ENCODE peak calls at places on chromosomes 6 and 20, in eight cellular contexts. J is GM23248, H is HCT116, W is PC-9, Q is MM.1S, G is OCI-LY7, I is hepatocyte, A is neural progenitor cell. D is an unnamed sample. For H3K79me2, the result is how much of the 10 kb centered on the place peaks cover.

GRCh38 chr6:6712979-6713514 is 124.5 kb downstream of the LY86 start:
- DNase-seq in J (peak), H (no peak), W (no peak), Q (no peak), G (no peak), I (no peak), A (no peak), D (no peak)

GRCh38 chr6:9612489-9612888 is 802.4 kb downstream of the TFAP2A start:
- DNase-seq in J (peak), H (no peak), W (no peak), Q (no peak), G (no peak), I (no peak), A (no peak), D (no peak)

GRCh38 chr20:19079536-19080299 is 132.7 kb upstream of the SLC24A3 start:
- DNase-seq in J (peak), H (no peak), W (no peak), Q (no peak), G (no peak), I (no peak), A (no peak), D (no peak)

GRCh38 chr6:96967957-96968871 is 43.7 kb downstream of the KLHL32 start:
- DNase-seq in J (no peak), H (no peak), W (no peak), Q (no peak), G (no peak), I (no peak), A (no peak), D (no peak)

GRCh38 chr6:170026272-170027110 is 264.4 kb downstream of the DLL1 start:
- DNase-seq in J (no peak), H (peak), W (peak), Q (no peak), G (no peak), I (peak), A (no peak), D (no peak)

GRCh38 chr6:11491998-11492397 is 45.6 kb upstream of the TMEM170B start:
- DNase-seq in J (peak), H (no peak), W (no peak), Q (no peak), G (peak), I (no peak), A (no peak), D (peak)

GRCh38 chr20:36924167-36925045 is 27.1 kb downstream of the SAMHD1 start:
- DNase-seq in J (no peak), H (no peak), W (no peak), Q (no peak), G (no peak), I (no peak), A (no peak), D (peak)

GRCh38 chr20:36279776-36280175 is 26.4 kb upstream of the DLGAP4 start:
- DNase-seq in J (no peak), H (no peak), W (no peak), Q (no peak), G (no peak), I (no peak), A (no peak), D (no peak)

GRCh38 chr6:111824608-111825337 is 48.5 kb downstream of the FYN start:
- DNase-seq in J (no peak), H (no peak), W (no peak), Q (peak), G (no peak), I (no peak), A (no peak), D (no peak)

GRCh38 chr6:113178349-113178748 is 678.8 kb upstream of the MARCKS start:
- DNase-seq in J (peak), H (no peak), W (no peak), Q (no peak), G (no peak), I (no peak), A (no peak), D (no peak)

GRCh38 chr20:32972181-32973076 is 31.8 kb downstream of the SUN5 start:
- DNase-seq in J (no peak), H (no peak), W (no peak), Q (peak), G (peak), I (no peak), A (no peak), D (peak)

GRCh38 chr20:54256202-54256601 is 48.3 kb downstream of the PFDN4 start:
- DNase-seq in J (no peak), H (no peak), W (no peak), Q (no peak), G (no peak), I (no peak), A (no peak), D (no peak)

GRCh38 chr6:34412643-34413214 is 13.1 kb downstream of the RPS10 start:
- DNase-seq in J (peak), H (no peak), W (peak), Q (no peak), G (no peak), I (no peak), A (no peak), D (no peak)

DNA sequence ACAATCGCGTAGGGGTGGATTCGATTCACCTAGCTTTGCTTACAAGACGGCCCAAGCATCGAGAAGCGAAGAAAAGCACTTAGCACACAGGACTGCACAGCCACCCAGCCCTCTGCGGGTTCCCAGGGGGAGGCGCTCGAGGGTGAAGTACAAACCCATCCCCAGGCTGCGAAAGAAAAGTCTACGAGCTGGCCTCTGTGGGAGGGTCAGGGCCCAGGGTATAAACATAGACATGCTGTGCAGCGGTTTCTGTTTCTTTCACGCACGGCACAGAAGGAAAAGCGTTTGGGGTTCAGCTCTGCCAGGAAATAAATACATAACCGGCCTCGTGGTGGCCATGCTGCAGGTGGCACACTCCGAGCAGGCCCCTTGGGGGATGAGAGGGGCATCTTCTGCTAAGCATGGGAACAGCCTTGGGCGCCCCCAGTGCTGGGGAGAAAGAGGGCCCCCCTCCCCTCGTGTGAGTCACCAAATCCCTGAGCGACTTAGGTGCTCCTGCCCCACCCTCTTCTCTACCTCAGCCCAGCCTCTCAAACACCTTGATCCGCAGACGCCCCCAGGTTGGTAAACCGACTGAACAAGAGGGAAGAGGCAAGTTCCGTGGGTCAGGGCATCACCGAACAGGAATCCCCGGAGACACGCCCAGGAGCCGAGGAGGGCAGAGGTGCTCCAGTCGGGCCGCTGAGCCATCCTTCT is 91.6 kb upstream of the RIPOR2 start:
- DNase-seq in J (no peak), H (no peak), W (no peak), Q (peak), G (no peak), I (no peak), A (no peak), D (peak)
- H3K79me2 ChIP-seq in J (under half), H (under half), W (under half), Q (under half), G (under half), I (under half), A (under half), D (under half)

GRCh38 chr6:83908813-83909212 is 49.3 kb downstream of the CYB5R4 start:
- DNase-seq in J (peak), H (no peak), W (no peak), Q (no peak), G (no peak), I (no peak), A (no peak), D (no peak)
- H3K79me2 ChIP-seq in J (under half), H (under half), W (under half), Q (half or more), G (under half), I (under half), A (under half), D (half or more)

DNA sequence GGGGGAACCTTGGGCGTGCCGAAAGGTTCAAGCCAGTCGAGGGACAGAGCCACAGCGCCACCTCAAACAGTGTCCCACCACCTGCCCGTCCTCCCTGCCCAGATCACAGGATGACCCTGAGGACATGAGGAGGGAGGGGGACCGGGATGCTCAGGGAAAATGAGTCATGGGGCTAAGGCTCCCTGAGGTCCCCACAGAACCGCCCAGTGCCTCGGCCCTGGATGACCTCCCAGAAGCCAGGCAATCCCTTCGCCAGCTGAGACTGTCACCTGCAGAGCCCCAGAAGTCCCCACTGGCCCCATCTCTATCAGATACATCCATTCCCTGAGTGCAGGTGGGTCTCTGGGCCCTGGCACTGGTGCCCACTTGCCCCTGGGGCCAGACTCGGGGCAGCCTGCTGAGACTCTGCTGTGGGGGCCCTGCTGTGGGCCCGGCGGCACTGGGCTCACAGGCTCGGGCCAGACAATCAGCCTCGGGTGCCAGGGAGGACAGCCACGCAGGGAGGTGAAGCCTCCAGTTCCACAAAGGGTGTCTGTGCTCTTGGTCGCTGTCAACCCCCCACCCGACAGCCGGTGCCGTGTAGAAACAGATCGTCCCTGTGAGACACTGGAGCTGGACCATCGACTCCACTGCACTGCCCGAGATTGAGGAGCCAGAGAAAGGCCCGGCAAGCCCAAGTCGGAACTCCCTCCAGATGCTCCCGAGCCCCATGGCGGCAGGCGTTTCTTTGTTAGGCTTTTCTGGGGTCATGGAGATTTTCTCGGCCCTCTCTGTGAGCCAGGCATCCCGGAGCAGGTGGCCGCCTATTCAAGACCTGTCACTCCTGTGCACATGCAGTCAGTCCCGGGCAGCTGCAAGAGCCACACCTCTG is 26.1 kb downstream of the PXDC1 start:
- DNase-seq in J (peak), H (no peak), W (no peak), Q (no peak), G (no peak), I (no peak), A (peak), D (no peak)
- H3K79me2 ChIP-seq in J (half or more), H (under half), W (under half), Q (under half), G (under half), I (under half), A (under half), D (under half)

GRCh38 chr6:154874684-154875594 is 120.2 kb upstream of the TIAM2 start:
- DNase-seq in J (peak), H (no peak), W (no peak), Q (no peak), G (no peak), I (no peak), A (no peak), D (peak)

GRCh38 chr6:154868143-154868594 is 126.9 kb upstream of the TIAM2 start:
- DNase-seq in J (peak), H (peak), W (peak), Q (peak), G (peak), I (peak), A (peak), D (peak)

GRCh38 chr6:154876776-154877175 is 118.3 kb upstream of the TIAM2 start:
- DNase-seq in J (no peak), H (no peak), W (no peak), Q (no peak), G (no peak), I (no peak), A (no peak), D (no peak)

DNA sequence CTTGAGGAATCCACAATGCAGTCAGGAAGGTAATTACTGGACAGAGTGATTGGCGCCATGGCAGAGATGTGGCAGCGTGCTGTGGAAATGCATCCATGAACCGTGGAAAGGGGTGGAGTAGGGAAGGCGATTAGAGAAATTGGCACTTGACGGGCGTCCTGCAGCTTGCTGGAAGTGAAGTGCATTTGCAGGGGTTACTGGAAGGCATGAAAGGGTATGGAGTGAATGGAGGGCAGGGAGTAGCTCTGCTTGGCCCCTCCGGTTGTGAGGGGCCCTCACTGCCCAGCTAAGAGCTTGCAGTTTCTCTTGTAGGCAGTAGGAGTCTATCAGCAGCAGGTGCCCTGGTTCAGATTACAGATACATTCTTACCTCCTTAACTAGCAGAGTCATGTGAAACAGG is 122.5 kb upstream of the TIAM2 start:
- DNase-seq in J (no peak), H (no peak), W (no peak), Q (no peak), G (no peak), I (no peak), A (peak), D (no peak)
- H3K79me2 ChIP-seq in J (under half), H (under half), W (under half), Q (under half), G (under half), I (under half), A (under half), D (half or more)

GRCh38 chr6:47654255-47654654 is 44.1 kb upstream of the ADGRF4 start:
- DNase-seq in J (peak), H (no peak), W (no peak), Q (no peak), G (no peak), I (no peak), A (no peak), D (no peak)
- H3K79me2 ChIP-seq in J (under half), H (under half), W (under half), Q (under half), G (under half), I (under half), A (under half), D (under half)

GRCh38 chr6:36893976-36894932 is 8.5 kb downstream of the C6orf89 start:
- DNase-seq in J (no peak), H (no peak), W (no peak), Q (no peak), G (no peak), I (no peak), A (no peak), D (no peak)
- H3K79me2 ChIP-seq in J (half or more), H (under half), W (under half), Q (under half), G (under half), I (under half), A (under half), D (half or more)